ENCODE peak calls at places on chromosomes 12 and 14, in seven cellular contexts. Z is left lung, K is stomach, I is H1, R is prostate gland, W is astrocyte, G is lower lobe of right lung. A is an unnamed sample. For H3K4me1 and H3K9me3, the result is how much of the 10 kb centered on the place peaks cover.

GRCh38 chr12:6133642-6134041 is 9.2 kb upstream of the VWF start:
- DNase-seq in R (no peak), G (no peak), K (no peak), W (no peak), I (no peak), Z (no peak), A (no peak)

GRCh38 chr14:33026850-33027420 is 88.3 kb downstream of the NPAS3 start:
- DNase-seq in W (peak), K (no peak), G (no peak), Z (no peak), I (no peak), R (no peak), A (peak)

GRCh38 chr12:95648990-95649791 is 97.9 kb upstream of the USP44 start:
- DNase-seq in Z (no peak), R (peak), I (no peak), W (peak), G (no peak), K (no peak), A (peak)

GRCh38 chr12:109625131-109625559 is 51.6 kb downstream of the MVK start:
- DNase-seq in W (peak), K (no peak), I (no peak), R (no peak), Z (no peak), G (no peak), A (no peak)

GRCh38 chr14:95652171-95652570 is 34.1 kb upstream of the TCL1B start:
- DNase-seq in R (no peak), I (no peak), Z (no peak), G (no peak), W (no peak), K (no peak), A (no peak)

GRCh38 chr14:100588671-100589070 is 1.5 kb upstream of the BEGAIN start:
- DNase-seq in G (peak), K (no peak), I (no peak), R (no peak), W (no peak), Z (peak), A (no peak)

GRCh38 chr12:11861155-11861863 is 209.4 kb upstream of the BCL2L14 start:
- DNase-seq in R (no peak), I (no peak), W (no peak), K (no peak), G (no peak), Z (no peak), A (no peak)

GRCh38 chr12:89352242-89352491 is 134 bp downstream of the DUSP6 start:
- DNase-seq in Z (no peak), W (no peak), R (no peak), G (no peak), K (no peak), I (no peak), A (no peak)

GRCh38 chr12:120118710-120119097 is 2.2 kb upstream of the RAB35 start:
- DNase-seq in R (no peak), W (no peak), I (no peak), G (no peak), K (no peak), Z (no peak), A (no peak)

GRCh38 chr12:108332791-108333382 is 6.2 kb downstream of the CMKLR1 start:
- DNase-seq in K (no peak), I (no peak), W (no peak), G (peak), R (no peak), Z (no peak), A (no peak)

GRCh38 chr12:14773685-14774073 is 29.6 kb downstream of the WBP11 start:
- DNase-seq in G (peak), I (no peak), R (no peak), K (no peak), Z (peak), W (no peak), A (peak)

GRCh38 chr14:30874999-30875787 is 834 bp downstream of the COCH start:
- DNase-seq in K (no peak), R (no peak), G (no peak), W (no peak), Z (peak), I (peak), A (peak)

GRCh38 chr14:98345186-98345585 is 926.8 kb downstream of the BCL11B start:
- DNase-seq in R (no peak), G (no peak), I (no peak), K (no peak), W (peak), Z (no peak), A (no peak)

GRCh38 chr12:74152370-74152769 is 385.3 kb upstream of the ATXN7L3B start:
- DNase-seq in Z (no peak), K (no peak), G (no peak), I (no peak), R (no peak), W (no peak), A (no peak)

GRCh38 chr12:50187084-50187900 is 20.1 kb upstream of the CERS5 start:
- DNase-seq in I (no peak), G (no peak), Z (no peak), R (no peak), W (peak), K (no peak), A (no peak)

GRCh38 chr14:90985601-90986242 is 74.7 kb downstream of the RPS6KA5 start:
- DNase-seq in K (no peak), I (no peak), R (no peak), G (no peak), W (no peak), Z (no peak), A (no peak)

GRCh38 chr14:58865520-58866281 is 227.9 kb downstream of the DACT1 start:
- DNase-seq in G (no peak), R (no peak), K (no peak), I (no peak), W (peak), Z (no peak), A (no peak)

GRCh38 chr12:94267530-94267877 is 119.1 kb downstream of the PLXNC1 start:
- DNase-seq in R (no peak), G (no peak), W (no peak), I (no peak), Z (no peak), K (no peak), A (no peak)

GRCh38 chr12:94265521-94265920 is 117.1 kb downstream of the PLXNC1 start:
- DNase-seq in G (no peak), I (no peak), W (no peak), R (no peak), Z (no peak), K (no peak), A (no peak)

GRCh38 chr12:94265966-94266365 is 117.6 kb downstream of the PLXNC1 start:
- DNase-seq in G (no peak), W (no peak), K (no peak), Z (no peak), I (no peak), R (no peak), A (no peak)

GRCh38 chr12:94266796-94267529 is 118.6 kb downstream of the PLXNC1 start:
- DNase-seq in Z (no peak), W (peak), K (no peak), R (no peak), G (no peak), I (no peak), A (no peak)

GRCh38 chr12:94266390-94266789 is 118.0 kb downstream of the PLXNC1 start:
- DNase-seq in G (no peak), K (no peak), W (no peak), I (no peak), R (no peak), Z (no peak), A (peak)
- H3K4me1 ChIP-seq in G (half or more), K (under half), W (under half), I (under half), R (under half), Z (half or more), A (under half)

GRCh38 chr12:29738416-29738815 is 45.3 kb downstream of the TMTC1 start:
- DNase-seq in I (no peak), K (no peak), W (no peak), G (no peak), Z (no peak), R (no peak), A (no peak)
- H3K27ac ChIP-seq in I (no peak), K (no peak), W (no peak), G (no peak), Z (no peak), R (no peak), A (no peak)

GRCh38 chr12:133204264-133204603 is 22.9 kb downstream of the ZNF268 start:
- DNase-seq in G (no peak), W (no peak), I (no peak), R (no peak), Z (no peak), K (no peak), A (no peak)
- H3K9me3 ChIP-seq in G (half or more), W (half or more), I (half or more), R (under half), Z (half or more), K (half or more), A (under half)

DNA sequence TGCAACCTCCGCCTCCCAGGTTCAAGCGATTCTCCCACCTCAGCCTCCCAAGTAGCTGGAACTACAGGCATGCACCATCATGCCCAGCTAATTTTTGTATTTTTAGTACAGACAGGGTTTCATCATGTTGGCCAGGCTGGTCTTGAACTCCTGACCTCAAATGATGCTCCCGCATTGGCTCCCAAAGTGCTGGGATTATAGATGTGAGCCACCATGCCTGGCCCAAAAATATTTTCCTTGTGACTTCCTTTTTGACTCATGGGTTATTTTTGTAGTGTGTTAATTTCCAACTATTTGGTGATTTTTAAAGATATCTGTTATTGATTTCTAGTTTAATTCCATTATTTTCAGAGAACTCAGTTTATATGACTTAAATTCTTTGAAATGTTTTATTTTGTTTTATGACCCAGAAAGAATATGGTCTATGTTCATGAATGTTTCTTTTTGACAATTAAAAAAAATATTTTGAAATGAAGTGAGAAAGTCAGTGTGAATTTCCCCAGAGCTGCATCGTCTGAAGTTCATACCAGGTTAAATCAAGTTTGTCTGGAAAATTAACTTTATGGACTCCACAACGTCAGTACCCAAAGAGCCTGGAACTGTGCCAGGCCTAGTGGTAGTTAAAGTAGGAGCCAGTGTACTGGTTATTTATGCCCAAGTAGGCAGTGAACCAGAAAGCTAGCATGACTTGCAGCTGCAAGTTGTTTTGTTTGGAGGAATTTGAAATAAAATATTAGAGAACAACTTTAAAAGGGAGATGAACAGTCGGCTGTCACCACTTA is 2.8 kb upstream of the CDKL1 start:
- DNase-seq in G (no peak), K (peak), R (peak), I (no peak), Z (no peak), W (peak), A (peak)
- H3K4me1 ChIP-seq in G (under half), K (under half), R (under half), I (under half), Z (under half), W (under half), A (under half)

DNA sequence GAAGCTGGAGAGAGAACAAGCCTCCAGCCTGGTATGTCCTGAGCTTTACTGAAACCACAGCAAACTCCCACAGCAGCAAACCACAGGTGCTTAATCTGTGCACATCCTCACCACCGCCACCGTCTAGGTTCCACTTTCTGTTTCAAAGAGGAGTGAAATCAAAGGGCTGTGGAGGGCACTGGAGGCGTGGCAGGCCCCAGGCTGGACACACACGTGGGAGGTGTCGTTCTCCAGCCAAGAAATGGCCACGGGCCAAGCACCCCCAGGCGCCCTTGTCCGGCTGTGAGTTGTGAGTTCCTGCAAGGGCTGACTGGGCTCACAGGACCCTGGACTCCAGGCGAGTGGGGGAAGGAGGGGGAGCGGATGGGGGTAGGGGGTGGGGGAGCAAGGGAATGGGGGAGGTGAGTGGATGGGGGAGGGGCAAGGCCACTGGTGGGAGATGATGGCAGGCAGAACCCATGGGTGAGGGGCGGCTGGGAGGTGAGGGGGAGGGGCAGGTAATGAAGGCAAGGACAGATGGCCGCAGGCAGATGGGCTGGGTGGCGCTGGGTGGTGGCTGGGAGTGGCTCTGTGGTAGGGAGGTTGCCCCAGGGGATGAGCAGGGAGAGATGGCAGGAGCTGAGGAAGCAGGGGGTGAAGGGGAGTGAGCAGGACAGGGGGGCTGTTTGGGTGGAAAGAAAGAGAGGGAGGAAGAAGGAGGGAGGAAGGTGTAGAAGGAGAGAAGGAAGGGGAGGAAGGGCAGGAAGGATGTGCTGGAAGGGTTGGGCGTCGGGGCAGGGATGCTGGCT is 86.7 kb downstream of the NCOR2 start:
- DNase-seq in W (peak), R (no peak), G (no peak), I (no peak), K (peak), Z (peak), A (no peak)
- H3K27ac ChIP-seq in W (no peak), R (no peak), G (no peak), I (no peak), K (peak), Z (no peak), A (no peak)

GRCh38 chr12:132319359-132319950 is 9.9 kb downstream of the GALNT9 start:
- DNase-seq in I (no peak), G (peak), Z (peak), W (no peak), K (no peak), R (no peak), A (peak)

GRCh38 chr12:132318135-132318534 is 11.3 kb downstream of the GALNT9 start:
- DNase-seq in W (no peak), G (peak), K (no peak), R (no peak), Z (peak), I (no peak), A (peak)

GRCh38 chr12:132317233-132317938 is 12.0 kb downstream of the GALNT9 start:
- DNase-seq in I (no peak), K (no peak), G (peak), R (no peak), W (no peak), Z (peak), A (peak)

GRCh38 chr12:132319991-132320570 is 9.3 kb downstream of the GALNT9 start:
- DNase-seq in I (no peak), W (no peak), K (no peak), R (no peak), G (peak), Z (peak), A (peak)

GRCh38 chr12:132318618-132319033 is 10.8 kb downstream of the GALNT9 start:
- DNase-seq in Z (peak), K (no peak), R (no peak), G (peak), I (no peak), W (no peak), A (peak)
- H3K9me3 ChIP-seq in Z (under half), K (under half), R (under half), G (under half), I (under half), W (under half), A (under half)

DNA sequence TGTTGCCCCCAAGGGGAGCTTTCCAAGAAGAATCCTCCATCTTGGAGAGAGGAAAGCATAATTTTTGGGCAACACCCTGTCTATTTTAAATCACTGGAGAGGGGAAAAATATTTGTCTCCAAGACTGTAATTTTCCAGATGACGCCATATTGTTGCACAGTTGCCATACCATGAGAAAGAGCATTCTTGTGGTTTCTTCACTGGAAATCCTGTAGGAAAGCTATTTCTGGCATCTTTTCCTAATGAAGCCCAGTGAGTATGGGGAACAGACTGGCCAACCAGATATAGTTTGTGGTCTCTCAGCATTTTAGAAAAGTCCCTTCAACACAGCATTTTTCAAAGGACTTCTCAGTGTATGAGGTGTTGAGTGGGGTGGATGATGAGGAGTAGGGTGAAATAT is 88.1 kb upstream of the MANSC4 start:
- DNase-seq in Z (no peak), K (no peak), W (peak), G (no peak), I (no peak), R (no peak), A (no peak)
- H3K4me1 ChIP-seq in Z (under half), K (under half), W (under half), G (under half), I (under half), R (under half), A (under half)

GRCh38 chr12:12909228-12909994 is 18.0 kb downstream of the GPRC5A start:
- DNase-seq in W (no peak), I (no peak), Z (no peak), K (no peak), R (no peak), G (no peak), A (no peak)
- H3K27ac ChIP-seq in W (no peak), I (no peak), Z (peak), K (no peak), R (no peak), G (peak), A (peak)

DNA sequence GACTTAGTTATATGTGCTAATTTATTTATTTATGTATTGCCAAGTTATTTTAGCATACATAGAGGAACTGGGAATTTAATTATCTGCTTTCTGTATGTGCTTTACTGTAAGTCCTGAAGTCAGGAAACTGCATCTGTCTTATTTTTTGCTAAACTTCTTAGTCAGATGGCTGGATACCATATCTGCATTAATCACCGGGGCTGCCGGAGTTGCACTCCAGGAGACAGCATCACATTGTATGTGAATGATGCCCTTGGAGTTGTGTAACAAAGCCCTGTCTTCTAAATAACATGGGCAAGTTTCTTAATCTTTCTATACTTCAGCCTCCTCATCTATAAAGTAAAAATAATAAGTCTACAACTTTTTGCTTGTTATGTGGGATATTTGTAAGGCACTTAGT is 96.3 kb downstream of the MON2 start:
- DNase-seq in W (peak), Z (no peak), R (no peak), I (no peak), K (no peak), G (no peak), A (no peak)
- H3K9me3 ChIP-seq in W (under half), Z (under half), R (under half), I (under half), K (under half), G (under half), A (under half)

GRCh38 chr12:115508990-115509389 is 768.5 kb downstream of the MED13L start:
- DNase-seq in Z (no peak), W (no peak), R (no peak), I (no peak), G (no peak), K (no peak), A (no peak)

GRCh38 chr12:115511305-115511704 is 766.2 kb downstream of the MED13L start:
- DNase-seq in R (no peak), G (no peak), K (no peak), Z (no peak), I (no peak), W (no peak), A (no peak)

GRCh38 chr12:115504241-115504941 is 773.1 kb downstream of the MED13L start:
- DNase-seq in W (no peak), K (no peak), R (no peak), G (no peak), Z (no peak), I (no peak), A (no peak)

GRCh38 chr12:115507951-115508722 is 769.4 kb downstream of the MED13L start:
- DNase-seq in W (no peak), G (peak), Z (peak), K (no peak), R (no peak), I (peak), A (no peak)

DNA sequence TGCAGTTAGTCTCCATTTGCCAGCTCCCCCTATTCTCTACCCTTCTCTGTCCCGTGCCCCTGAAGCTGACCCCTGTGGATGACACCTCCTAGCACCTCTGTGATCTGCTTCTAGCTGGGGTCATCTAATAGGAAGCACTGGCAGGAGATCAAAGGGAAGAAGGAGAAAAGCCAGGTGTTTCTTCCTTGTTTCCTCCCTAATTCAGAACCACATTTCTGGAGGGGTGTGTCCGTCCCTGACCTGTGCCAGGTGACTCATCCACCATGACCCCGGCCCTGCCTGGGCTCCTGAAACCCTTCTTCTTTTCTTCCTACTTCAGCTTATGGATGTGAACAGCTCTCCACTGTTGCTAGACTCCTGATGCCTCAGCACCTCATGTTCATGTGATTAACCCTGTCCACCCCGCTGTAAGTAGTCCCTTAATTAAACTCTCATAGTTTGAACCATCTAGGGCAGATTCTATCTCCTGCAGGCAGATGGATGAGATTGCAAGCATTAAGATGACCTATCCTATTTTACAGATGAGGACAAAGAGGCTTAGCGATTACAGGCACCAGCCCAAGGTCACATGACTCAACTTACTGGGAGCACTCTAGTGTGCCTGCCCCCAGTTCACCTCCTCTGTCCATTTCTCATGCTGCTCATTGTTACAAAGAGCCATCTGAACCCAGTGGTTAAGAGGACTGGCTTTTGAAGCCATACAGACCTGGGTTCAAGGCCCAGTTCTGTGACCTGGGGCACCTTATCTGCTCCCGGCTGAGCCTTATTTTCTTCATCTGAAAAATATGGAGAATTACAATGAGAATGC is 770.5 kb downstream of the MED13L start:
- DNase-seq in I (no peak), W (no peak), K (no peak), Z (no peak), G (no peak), R (no peak), A (no peak)
- H3K4me1 ChIP-seq in I (under half), W (under half), K (under half), Z (under half), G (under half), R (under half), A (under half)

A was measured in aorta.